ENCODE peak calls at places on chromosomes 1 and 21, in eight cellular contexts. I is GM20000; G is CD4-positive, alpha-beta T cell; M is CD8-positive, alpha-beta T cell; B is dorsolateral prefrontal cortex; V is B cell; Y is HFF-Myc; Q is lower leg skin. F is an unnamed sample.

GRCh38 chr1:39576016-39576657 is 453 bp downstream of the PABPC4 start:
- DNase-seq in I (peak), G (no peak), M (no peak), B (no peak), V (peak), Y (no peak), Q (no peak), F (no peak)

GRCh38 chr1:66876664-66877063 is 48.0 kb downstream of the DNAI4 start:
- DNase-seq in I (no peak), G (no peak), M (no peak), B (no peak), V (no peak), Y (no peak), Q (no peak), F (no peak)

GRCh38 chr1:203539831-203540546 is 46.0 kb downstream of the OPTC start:
- DNase-seq in I (no peak), G (no peak), M (no peak), B (no peak), V (no peak), Y (no peak), Q (no peak), F (no peak)

GRCh38 chr1:227532019-227532619 is 31.2 kb upstream of the ZNF678 start:
- DNase-seq in I (no peak), G (no peak), M (no peak), B (no peak), V (no peak), Y (no peak), Q (no peak), F (no peak)

GRCh38 chr1:231596337-231596791 is 30.2 kb upstream of the DISC1 start:
- DNase-seq in I (no peak), G (no peak), M (no peak), B (no peak), V (no peak), Y (no peak), Q (no peak), F (no peak)

GRCh38 chr1:21216835-21217811 is 40.4 kb upstream of the EIF4G3 start:
- DNase-seq in I (peak), G (peak), M (peak), B (no peak), V (peak), Y (no peak), Q (no peak), F (no peak)

GRCh38 chr1:26696191-26696644 is 403 bp downstream of the ARID1A start:
- DNase-seq in I (peak), G (no peak), M (no peak), B (no peak), V (peak), Y (no peak), Q (no peak), F (no peak)

GRCh38 chr1:203327684-203328457 is 22.6 kb downstream of the BTG2 start:
- DNase-seq in I (peak), G (peak), M (peak), B (peak), V (peak), Y (no peak), Q (peak), F (no peak)

GRCh38 chr21:42313501-42313969 is 1.7 kb downstream of the TFF3 start:
- DNase-seq in I (no peak), G (no peak), M (no peak), B (no peak), V (no peak), Y (no peak), Q (peak), F (no peak)

GRCh38 chr1:15802234-15802965 is 5.0 kb downstream of the UQCRHL start:
- DNase-seq in I (no peak), G (no peak), M (no peak), B (no peak), V (no peak), Y (no peak), Q (no peak), F (peak)

GRCh38 chr21:45228171-45228641 is 59.5 kb downstream of the POFUT2 start:
- DNase-seq in I (no peak), G (peak), M (peak), B (peak), V (no peak), Y (peak), Q (no peak), F (peak)

GRCh38 chr21:45226540-45227326 is 61.0 kb downstream of the POFUT2 start:
- DNase-seq in I (no peak), G (no peak), M (no peak), B (no peak), V (no peak), Y (no peak), Q (no peak), F (no peak)

GRCh38 chr21:45225741-45226327 is 61.9 kb downstream of the POFUT2 start:
- DNase-seq in I (no peak), G (no peak), M (no peak), B (no peak), V (no peak), Y (no peak), Q (no peak), F (no peak)

GRCh38 chr21:45228656-45229240 is 58.9 kb downstream of the POFUT2 start:
- DNase-seq in I (no peak), G (no peak), M (no peak), B (no peak), V (no peak), Y (no peak), Q (no peak), F (no peak)

GRCh38 chr21:45227735-45228134 is 60.0 kb downstream of the POFUT2 start:
- DNase-seq in I (no peak), G (no peak), M (no peak), B (no peak), V (no peak), Y (no peak), Q (no peak), F (no peak)
- TF ChIP-seq CTCF in I (no peak), G (no peak), M (no peak), B (no peak), V (no peak), Y (no peak), Q (no peak), F (peak)

GRCh38 chr1:183968386-183968785 is 69.1 kb downstream of the COLGALT2 start:
- DNase-seq in I (no peak), G (no peak), M (no peak), B (no peak), V (no peak), Y (no peak), Q (no peak), F (no peak)
- TF ChIP-seq CTCF in I (no peak), G (no peak), M (no peak), B (no peak), V (no peak), Y (no peak), Q (no peak), F (no peak)

GRCh38 chr1:215682232-215682631 is 115.1 kb downstream of the KCTD3 start:
- DNase-seq in I (no peak), G (no peak), M (no peak), B (no peak), V (no peak), Y (no peak), Q (no peak), F (peak)
- TF ChIP-seq CTCF in I (no peak), G (no peak), M (no peak), B (peak), V (no peak), Y (no peak), Q (no peak), F (peak)

GRCh38 chr1:230581446-230582079 is 60.7 kb upstream of the COG2 start:
- DNase-seq in I (no peak), G (no peak), M (no peak), B (no peak), V (no peak), Y (no peak), Q (no peak), F (no peak)
- TF ChIP-seq CTCF in I (no peak), G (no peak), M (no peak), B (no peak), V (no peak), Y (peak), Q (no peak), F (no peak)

GRCh38 chr1:78060857-78061563 is 15.2 kb downstream of the GIPC2 start:
- DNase-seq in I (peak), G (no peak), M (no peak), B (no peak), V (no peak), Y (no peak), Q (no peak), F (no peak)
- TF ChIP-seq CTCF in I (no peak), G (no peak), M (no peak), B (no peak), V (no peak), Y (no peak), Q (no peak), F (peak)

F was measured in HFFc6.